ENCODE peak calls at places on chromosomes 16 and 17, in four cellular contexts. F is stomach, T is cardiac muscle cell, Z is heart right ventricle. S is an unnamed sample. For H3K9me3 and H3K27me3, the result is how much of the 10 kb centered on the place peaks cover.

GRCh38 chr17:673200-673681 is 41.4 kb downstream of the VPS53 start:
- DNase-seq in F (no peak), T (peak), Z (no peak), S (no peak)

GRCh38 chr17:74960739-74961342 is 11.7 kb downstream of the HID1 start:
- DNase-seq in F (peak), T (peak), Z (no peak), S (peak)

GRCh38 chr17:28973414-28973813 is 22.1 kb upstream of the PHF12 start:
- DNase-seq in F (no peak), T (peak), Z (peak), S (no peak)

GRCh38 chr17:32503251-32504165 is 16.7 kb downstream of the CDK5R1 start:
- DNase-seq in F (no peak), T (no peak), Z (no peak), S (peak)

GRCh38 chr17:31835984-31836383 is 23.1 kb downstream of the COPRS start:
- DNase-seq in F (no peak), T (no peak), Z (no peak), S (no peak)

GRCh38 chr17:77322534-77323412 is 182.0 kb downstream of the SEC14L1 start:
- DNase-seq in F (peak), T (peak), Z (peak), S (no peak)

GRCh38 chr16:89575247-89576172 is at the start of gene CPNE7:
- DNase-seq in F (no peak), T (peak), Z (no peak), S (no peak)

GRCh38 chr16:74874123-74874522 is 99.5 kb upstream of the FA2H start:
- DNase-seq in F (no peak), T (no peak), Z (peak), S (no peak)

GRCh38 chr16:47144559-47144877 is 773 bp upstream of the NETO2 start:
- DNase-seq in F (no peak), T (no peak), Z (no peak), S (no peak)
- TF ChIP-seq CTCF in F (no peak), T (no peak), Z (no peak), S (no peak)

DNA sequence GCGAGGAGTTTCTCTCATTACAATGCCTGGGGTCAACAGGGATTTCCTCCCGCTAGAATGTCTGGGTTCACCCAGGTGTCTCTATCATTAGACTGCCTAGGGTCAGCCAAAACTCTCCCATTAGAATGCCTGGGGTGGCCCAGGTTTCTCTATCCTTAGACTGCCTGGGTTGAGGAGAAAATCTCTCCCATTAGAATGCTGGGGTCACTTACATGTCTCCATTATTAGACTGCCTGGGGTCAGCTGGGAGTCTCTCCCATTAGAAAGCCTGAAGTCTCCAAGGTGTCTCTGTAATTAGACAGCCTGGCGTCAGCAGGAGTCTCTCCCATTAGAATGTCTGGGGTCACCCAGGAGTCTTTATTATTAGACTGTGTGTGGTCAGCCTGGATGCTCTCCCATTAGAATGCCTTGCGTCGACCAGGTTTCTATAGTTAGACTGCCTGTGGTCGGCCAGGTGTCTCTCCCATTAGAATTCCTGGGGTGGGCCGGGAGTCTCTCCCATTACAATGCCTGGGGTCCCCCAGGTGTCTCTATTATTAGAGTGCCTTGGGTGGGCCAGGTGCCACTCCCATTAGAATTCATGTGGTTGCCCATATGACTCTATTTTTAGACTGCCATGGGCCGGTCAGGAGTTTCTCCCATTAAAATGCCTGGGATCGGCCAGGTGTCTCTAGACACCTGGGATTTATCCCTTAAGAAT is 2272.1 kb downstream of the TP53TG3F start:
- DNase-seq in F (no peak), T (no peak), Z (no peak), S (no peak)
- H3K9me3 ChIP-seq in F (half or more), T (under half), Z (under half), S (under half)

GRCh38 chr16:1991588-1992474 is 2.1 kb downstream of the SYNGR3 start:
- DNase-seq in F (peak), T (peak), Z (peak), S (peak)

GRCh38 chr16:1989209-1989825 is 453 bp upstream of the SYNGR3 start:
- DNase-seq in F (no peak), T (no peak), Z (peak), S (no peak)

GRCh38 chr16:1989826-1990335 is at the start of gene SYNGR3:
- DNase-seq in F (no peak), T (peak), Z (no peak), S (no peak)

GRCh38 chr16:1991135-1991551 is 1.4 kb downstream of the SYNGR3 start:
- DNase-seq in F (peak), T (no peak), Z (peak), S (no peak)

GRCh38 chr16:1990336-1991134 is 765 bp downstream of the SYNGR3 start:
- DNase-seq in F (peak), T (peak), Z (peak), S (no peak)
- H3K27me3 ChIP-seq in F (under half), T (under half), Z (under half), S (under half)

GRCh38 chr16:77414752-77415231 is 20.0 kb downstream of the ADAMTS18 start:
- DNase-seq in F (no peak), T (no peak), Z (no peak), S (no peak)

GRCh38 chr16:77422196-77422784 is 12.5 kb downstream of the ADAMTS18 start:
- DNase-seq in F (no peak), T (no peak), Z (no peak), S (no peak)

DNA sequence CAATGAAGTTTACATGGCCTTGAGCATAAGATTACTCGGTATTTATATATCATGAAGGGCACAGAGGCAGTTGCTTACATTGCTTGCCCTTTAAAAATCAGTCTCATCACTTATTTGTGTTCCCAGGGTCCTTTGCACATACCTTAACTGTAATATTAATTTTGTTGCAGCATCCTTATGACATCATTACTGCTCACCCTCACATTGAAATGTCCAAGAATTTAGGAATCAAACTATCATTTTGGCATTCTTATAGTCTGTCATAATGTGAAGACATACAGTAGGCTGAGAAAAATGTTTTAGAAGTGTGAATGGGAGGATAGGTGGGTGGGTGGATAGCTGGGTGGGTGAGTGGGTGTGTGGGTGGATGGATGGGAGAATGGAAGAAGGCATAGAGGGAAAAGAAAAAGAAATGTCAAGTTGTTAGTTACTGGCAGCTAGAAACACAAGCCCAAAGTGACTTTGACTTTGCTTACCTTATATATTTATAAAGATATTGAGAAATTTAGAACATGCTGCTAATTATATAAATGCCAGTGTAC is 17.8 kb downstream of the ADAMTS18 start:
- DNase-seq in F (no peak), T (no peak), Z (no peak), S (no peak)
- TF ChIP-seq CTCF in F (no peak), T (no peak), Z (no peak), S (no peak)

GRCh38 chr17:69870091-69870530 is 204.9 kb upstream of the KCNJ16 start:
- DNase-seq in F (no peak), T (no peak), Z (no peak), S (no peak)
- H3K9me3 ChIP-seq in F (under half), T (under half), Z (under half), S (under half)

GRCh38 chr16:86512860-86513470 is 2.6 kb downstream of the FOXF1 start:
- DNase-seq in F (no peak), T (no peak), Z (no peak), S (no peak)
- H3K27me3 ChIP-seq in F (half or more), T (half or more), Z (half or more), S (half or more)